ENCODE peak calls at places on chromosome 2, in five cellular contexts. M, R, C, D and N are unnamed samples.

GRCh38 chr2:16728742-16729141 is 63.1 kb upstream of the CYRIA start:
- DNase-seq in M (no peak), R (no peak), C (no peak), D (no peak), N (no peak)

GRCh38 chr2:29749041-29749440 is 172.3 kb downstream of the ALK start:
- DNase-seq in M (no peak), R (no peak), C (no peak), D (peak), N (peak)

GRCh38 chr2:11359865-11360264 is 15.4 kb upstream of the ROCK2 start:
- DNase-seq in M (no peak), R (no peak), C (no peak), D (no peak), N (no peak)

GRCh38 chr2:145511946-145512345 is 992.0 kb upstream of the ZEB2 start:
- DNase-seq in M (no peak), R (no peak), C (no peak), D (no peak), N (no peak)

GRCh38 chr2:226002438-226002837 is 602.9 kb downstream of the NYAP2 start:
- DNase-seq in M (no peak), R (peak), C (peak), D (no peak), N (no peak)

GRCh38 chr2:161061786-161062185 is 98.4 kb upstream of the TANK start:
- DNase-seq in M (no peak), R (no peak), C (no peak), D (no peak), N (no peak)

GRCh38 chr2:188976545-188977268 is 2.5 kb downstream of the COL3A1 start:
- DNase-seq in M (no peak), R (no peak), C (peak), D (no peak), N (no peak)

GRCh38 chr2:26850002-26850431 is 2.1 kb downstream of the DPYSL5 start:
- DNase-seq in M (no peak), R (no peak), C (no peak), D (no peak), N (no peak)

GRCh38 chr2:129877795-129878775 is 101.4 kb upstream of the RAB6C start:
- DNase-seq in M (no peak), R (no peak), C (no peak), D (peak), N (no peak)

GRCh38 chr2:145740302-145740701 is 1220.4 kb upstream of the ZEB2 start:
- DNase-seq in M (no peak), R (no peak), C (no peak), D (no peak), N (no peak)

GRCh38 chr2:241571821-241572620 is 13.5 kb downstream of the BOK start:
- DNase-seq in M (no peak), R (no peak), C (no peak), D (no peak), N (no peak)

GRCh38 chr2:172889287-172889686 is 153.6 kb downstream of the RAPGEF4 start:
- DNase-seq in M (no peak), R (no peak), C (no peak), D (no peak), N (no peak)

GRCh38 chr2:41937921-41938708 is 109.7 kb upstream of the PKDCC start:
- DNase-seq in M (no peak), R (no peak), C (no peak), D (no peak), N (no peak)

GRCh38 chr2:104572856-104573255 is 281.1 kb upstream of the POU3F3 start:
- DNase-seq in M (no peak), R (no peak), C (no peak), D (no peak), N (no peak)

GRCh38 chr2:112020561-112020960 is 34.5 kb upstream of the TMEM87B start:
- DNase-seq in M (no peak), R (no peak), C (no peak), D (no peak), N (no peak)

GRCh38 chr2:68789603-68790002 is 55.0 kb downstream of the ARHGAP25 start:
- DNase-seq in M (no peak), R (no peak), C (no peak), D (no peak), N (no peak)

GRCh38 chr2:36802952-36803351 is 106.4 kb downstream of the VIT start:
- DNase-seq in M (no peak), R (no peak), C (no peak), D (no peak), N (no peak)